ENCODE peak calls at places on chromosomes 2 and 18, in nine cellular contexts. E, P, L, T, S, G, Z, Q and F are unnamed samples.

GRCh38 chr2:105779394-105779793 is 34.7 kb downstream of the NCK2 start:
- DNase-seq in E (no peak), P (no peak), L (no peak), T (no peak), S (no peak), G (peak), Z (no peak), Q (no peak), F (no peak)

GRCh38 chr18:21820035-21820810 is 79.6 kb downstream of the MIB1 start:
- DNase-seq in E (no peak), P (no peak), L (peak), T (peak), S (no peak), G (peak), Z (no peak), Q (no peak), F (no peak)

GRCh38 chr2:8234253-8234652 is 447.6 kb upstream of the ID2 start:
- DNase-seq in E (no peak), P (no peak), L (no peak), T (no peak), S (no peak), G (no peak), Z (no peak), Q (no peak), F (no peak)

GRCh38 chr2:15158117-15158516 is 403.0 kb downstream of the NBAS start:
- DNase-seq in E (no peak), P (no peak), L (no peak), T (no peak), S (no peak), G (no peak), Z (no peak), Q (no peak), F (no peak)

GRCh38 chr2:168166902-168167510 is 80.4 kb downstream of the STK39 start:
- DNase-seq in E (no peak), P (no peak), L (no peak), T (peak), S (no peak), G (no peak), Z (no peak), Q (no peak), F (no peak)

GRCh38 chr2:100818003-100818605 is 1.8 kb upstream of the NPAS2 start:
- DNase-seq in E (no peak), P (no peak), L (no peak), T (peak), S (no peak), G (no peak), Z (no peak), Q (no peak), F (no peak)

GRCh38 chr2:181430406-181431199 is 26.6 kb upstream of the ITGA4 start:
- DNase-seq in E (no peak), P (peak), L (no peak), T (peak), S (no peak), G (peak), Z (no peak), Q (no peak), F (no peak)

GRCh38 chr2:16127958-16128357 is 187.6 kb downstream of the MYCN start:
- DNase-seq in E (peak), P (no peak), L (no peak), T (no peak), S (no peak), G (no peak), Z (no peak), Q (no peak), F (no peak)

GRCh38 chr2:36562973-36563532 is 34.9 kb downstream of the FEZ2 start:
- DNase-seq in E (no peak), P (no peak), L (no peak), T (peak), S (no peak), G (no peak), Z (no peak), Q (no peak), F (no peak)

GRCh38 chr2:178238144-178238521 is 43.8 kb downstream of the OSBPL6 start:
- DNase-seq in E (no peak), P (no peak), L (no peak), T (peak), S (no peak), G (no peak), Z (no peak), Q (no peak), F (no peak)

GRCh38 chr18:24065942-24066341 is 51.4 kb downstream of the TTC39C start:
- DNase-seq in E (no peak), P (no peak), L (no peak), T (no peak), S (no peak), G (no peak), Z (no peak), Q (no peak), F (no peak)

GRCh38 chr2:88852753-88853402 is 161.4 kb downstream of the RPIA start:
- DNase-seq in E (no peak), P (no peak), L (no peak), T (no peak), S (no peak), G (no peak), Z (no peak), Q (no peak), F (no peak)

GRCh38 chr2:19898592-19899329 is 3.0 kb downstream of the TTC32 start:
- DNase-seq in E (no peak), P (no peak), L (no peak), T (no peak), S (no peak), G (peak), Z (no peak), Q (no peak), F (no peak)

GRCh38 chr18:5600376-5601071 is 56.7 kb upstream of the EPB41L3 start:
- DNase-seq in E (no peak), P (no peak), L (peak), T (peak), S (no peak), G (peak), Z (no peak), Q (no peak), F (no peak)

GRCh38 chr2:179129574-179130238 is 79.8 kb upstream of the CCDC141 start:
- DNase-seq in E (no peak), P (peak), L (peak), T (peak), S (no peak), G (peak), Z (no peak), Q (no peak), F (no peak)

GRCh38 chr2:166404831-166405568 is 29.3 kb upstream of the SCN9A start:
- DNase-seq in E (no peak), P (no peak), L (peak), T (peak), S (no peak), G (no peak), Z (no peak), Q (no peak), F (no peak)

GRCh38 chr2:223041527-223042109 is 10.4 kb upstream of the KCNE4 start:
- DNase-seq in E (peak), P (no peak), L (peak), T (peak), S (no peak), G (no peak), Z (no peak), Q (peak), F (peak)

GRCh38 chr18:23640023-23640422 is 22.7 kb downstream of the ANKRD29 start:
- DNase-seq in E (no peak), P (no peak), L (no peak), T (no peak), S (no peak), G (no peak), Z (no peak), Q (no peak), F (no peak)

GRCh38 chr2:109419960-109420370 is 193.8 kb downstream of the SEPTIN10 start:
- DNase-seq in E (no peak), P (no peak), L (no peak), T (peak), S (no peak), G (no peak), Z (no peak), Q (no peak), F (no peak)

GRCh38 chr2:120245520-120245835 is 7.2 kb upstream of the RALB start:
- DNase-seq in E (no peak), P (no peak), L (peak), T (peak), S (no peak), G (peak), Z (no peak), Q (no peak), F (no peak)

GRCh38 chr2:186325827-186326535 is 160.1 kb upstream of the ZC3H15 start:
- DNase-seq in E (no peak), P (no peak), L (no peak), T (no peak), S (no peak), G (no peak), Z (no peak), Q (no peak), F (no peak)

GRCh38 chr18:63178526-63178880 is 141.1 kb downstream of the BCL2 start:
- DNase-seq in E (no peak), P (no peak), L (no peak), T (no peak), S (no peak), G (no peak), Z (no peak), Q (peak), F (peak)

GRCh38 chr18:79641722-79642497 is 37.7 kb upstream of the CTDP1 start:
- DNase-seq in E (no peak), P (no peak), L (no peak), T (no peak), S (no peak), G (no peak), Z (no peak), Q (no peak), F (no peak)